ENCODE peak calls at places on chromosomes 6 and 20, in four cellular contexts. C is left lung, G is HepG2, F is WTC11. N is an unnamed sample.

GRCh38 chr6:159110013-159110412 is 59.2 kb upstream of the FNDC1 start:
- DNase-seq in G (peak; percentile 23), F (peak; percentile 63), C (no peak), N (no peak)

GRCh38 chr6:25402125-25402524 is 123.0 kb downstream of the CARMIL1 start:
- DNase-seq in F (no peak), G (no peak), C (no peak), N (no peak)

GRCh38 chr6:143958839-143959399 is 49.1 kb downstream of the PLAGL1 start:
- DNase-seq in C (no peak), G (peak; percentile 33), F (peak; percentile 72), N (no peak)

GRCh38 chr6:16767765-16768514 is 6.7 kb upstream of the ATXN1 start:
- DNase-seq in C (no peak), G (no peak), F (no peak), N (no peak)

GRCh38 chr20:24139846-24140245 is 151.3 kb upstream of the GGTLC1 start:
- DNase-seq in F (no peak), C (no peak), G (no peak), N (no peak)

GRCh38 chr6:125310994-125311649 is 9.4 kb upstream of the HDDC2 start:
- DNase-seq in F (no peak), C (no peak), G (peak; percentile 68), N (peak; percentile 45)

GRCh38 chr20:32510601-32511357 is 74.4 kb downstream of the NOL4L start:
- DNase-seq in C (no peak), G (peak; percentile 44), F (no peak), N (no peak)

GRCh38 chr6:117188627-117189201 is 76.6 kb upstream of the VGLL2 start:
- DNase-seq in C (no peak), G (no peak), F (no peak), N (no peak)

GRCh38 chr6:157962601-157963084 is 19.0 kb upstream of the SYNJ2 start:
- DNase-seq in G (no peak), F (no peak), C (no peak), N (no peak)

GRCh38 chr6:3450888-3451287 is 6.0 kb downstream of the SLC22A23 start:
- DNase-seq in C (no peak), G (no peak), F (no peak), N (no peak)

GRCh38 chr20:31581391-31581790 is 23.7 kb upstream of the ID1 start:
- DNase-seq in C (no peak), F (no peak), G (no peak), N (no peak)

GRCh38 chr6:54876871-54877270 is 30.3 kb downstream of the FAM83B start:
- DNase-seq in G (no peak), F (no peak), C (no peak), N (no peak)

GRCh38 chr6:16154904-16155303 is 26.0 kb downstream of the MYLIP start:
- DNase-seq in F (no peak), C (no peak), G (no peak), N (no peak)

GRCh38 chr6:107318100-107318736 is 141.1 kb downstream of the PDSS2 start:
- DNase-seq in C (peak; percentile 62), F (peak; percentile 61), G (peak; percentile 44), N (peak; percentile 39)

GRCh38 chr20:14401479-14402138 is 64.2 kb upstream of the FLRT3 start:
- DNase-seq in F (no peak), G (no peak), C (no peak), N (no peak)

GRCh38 chr6:158629376-158630221 is 14.9 kb downstream of the DYNLT1 start:
- DNase-seq in C (peak; percentile 32), F (peak; percentile 57), G (peak; percentile 71), N (no peak)

GRCh38 chr6:165042912-165043311 is 266.5 kb downstream of the C6orf118 start:
- DNase-seq in G (no peak), F (peak; percentile 22), C (no peak), N (no peak)

GRCh38 chr6:49713346-49713745 is at the start of gene CRISP2:
- DNase-seq in C (no peak), G (no peak), F (peak; percentile 13), N (no peak)

GRCh38 chr6:22053385-22053997 is 243.3 kb downstream of the PRL start:
- DNase-seq in G (no peak), C (no peak), F (no peak), N (no peak)

GRCh38 chr20:61416546-61416945 is 164.5 kb downstream of the CDH4 start:
- DNase-seq in F (no peak), C (no peak), G (no peak), N (no peak)

GRCh38 chr6:33963351-33963750 is 159.5 kb upstream of the MLN start:
- DNase-seq in G (no peak), F (no peak), C (peak; percentile 11), N (no peak)

GRCh38 chr6:54238407-54238806 is 69.8 kb upstream of the TINAG start:
- DNase-seq in F (no peak), C (no peak), G (no peak), N (no peak)

GRCh38 chr6:51866001-51866400 is 221.4 kb downstream of the PKHD1 start:
- DNase-seq in F (no peak), C (no peak), G (no peak), N (no peak)

GRCh38 chr6:47897233-47897632 is 115.4 kb downstream of the OPN5 start:
- DNase-seq in F (no peak), G (no peak), C (no peak), N (no peak)

GRCh38 chr6:123007885-123008284 is 11.8 kb downstream of the CLVS2 start:
- DNase-seq in G (no peak), C (no peak), F (no peak), N (no peak)

GRCh38 chr20:42074944-42075343 is 456.8 kb upstream of the CHD6 start:
- DNase-seq in C (no peak), G (no peak), F (no peak), N (no peak)

GRCh38 chr6:167409689-167410088 is 84.8 kb downstream of the TTLL2 start:
- DNase-seq in C (no peak), G (no peak), F (no peak), N (no peak)

GRCh38 chr6:70208235-70208790 is 94.6 kb downstream of the COL9A1 start:
- DNase-seq in F (no peak), G (no peak), C (no peak), N (no peak)

GRCh38 chr6:70215460-70215859 is 87.4 kb downstream of the COL9A1 start:
- DNase-seq in C (no peak), G (no peak), F (no peak), N (no peak)

DNA sequence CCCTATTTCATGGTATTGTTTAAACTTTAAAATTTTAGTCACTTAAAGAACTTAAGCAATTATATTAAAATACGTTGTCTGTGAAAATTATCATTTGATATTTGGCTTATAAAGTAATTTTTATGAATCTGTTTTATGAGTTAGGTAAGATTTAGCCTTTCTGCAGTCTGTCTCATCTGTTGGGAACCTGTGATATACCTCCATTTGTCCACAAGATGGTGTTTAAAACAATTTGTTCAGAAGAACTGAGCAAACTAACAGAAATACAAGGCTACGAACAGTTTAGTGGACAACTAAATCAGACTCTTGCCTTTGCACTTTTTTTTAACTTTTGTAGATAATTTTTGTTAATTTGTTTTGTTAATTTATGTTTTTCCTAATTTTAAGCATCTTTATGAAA is 92.4 kb downstream of the COL9A1 start:
- DNase-seq in C (no peak), G (peak; percentile 14), F (no peak), N (peak; percentile 9)
- TF ChIP-seq CTCF in C (no peak), G (peak; percentile 24), F (no peak), N (peak; percentile 23)

GRCh38 chr6:142300302-142300701 is 1.5 kb upstream of the ADGRG6 start:
- DNase-seq in F (no peak), G (no peak), C (no peak), N (no peak)

GRCh38 chr6:142300758-142301251 is 1.0 kb upstream of the ADGRG6 start:
- DNase-seq in F (no peak), C (peak; percentile 55), G (peak; percentile 52), N (no peak)

GRCh38 chr6:142303191-142303564 is 1.4 kb downstream of the ADGRG6 start:
- DNase-seq in G (peak; percentile 35), F (no peak), C (no peak), N (no peak)

GRCh38 chr6:142302427-142303190 is 802 bp downstream of the ADGRG6 start:
- DNase-seq in C (no peak), F (no peak), G (peak; percentile 55), N (no peak)

GRCh38 chr6:142301421-142302391 is at the start of gene ADGRG6:
- DNase-seq in F (peak; percentile 72), G (peak; percentile 82), C (peak; percentile 64), N (peak; percentile 43)
- TF ChIP-seq CTCF in F (no peak), G (peak; percentile 84), C (no peak), N (no peak)

GRCh38 chr6:105179244-105180065 is at the start of gene POPDC3:
- DNase-seq in F (peak; percentile 67), G (no peak), C (no peak), N (peak; percentile 51)
- TF ChIP-seq CTCF in F (no peak), G (no peak), C (no peak), N (no peak)

GRCh38 chr6:91358986-91359385 is 772.1 kb upstream of the MAP3K7 start:
- DNase-seq in F (no peak), G (no peak), C (no peak), N (no peak)
- TF ChIP-seq CTCF in F (no peak), G (no peak), C (no peak), N (no peak)

GRCh38 chr6:110953633-110954303 is 4.7 kb upstream of the GTF3C6 start:
- DNase-seq in F (no peak), C (no peak), G (no peak), N (no peak)

GRCh38 chr6:110960014-110960390 is 1.5 kb downstream of the GTF3C6 start:
- DNase-seq in C (no peak), F (no peak), G (peak; percentile 11), N (no peak)

DNA sequence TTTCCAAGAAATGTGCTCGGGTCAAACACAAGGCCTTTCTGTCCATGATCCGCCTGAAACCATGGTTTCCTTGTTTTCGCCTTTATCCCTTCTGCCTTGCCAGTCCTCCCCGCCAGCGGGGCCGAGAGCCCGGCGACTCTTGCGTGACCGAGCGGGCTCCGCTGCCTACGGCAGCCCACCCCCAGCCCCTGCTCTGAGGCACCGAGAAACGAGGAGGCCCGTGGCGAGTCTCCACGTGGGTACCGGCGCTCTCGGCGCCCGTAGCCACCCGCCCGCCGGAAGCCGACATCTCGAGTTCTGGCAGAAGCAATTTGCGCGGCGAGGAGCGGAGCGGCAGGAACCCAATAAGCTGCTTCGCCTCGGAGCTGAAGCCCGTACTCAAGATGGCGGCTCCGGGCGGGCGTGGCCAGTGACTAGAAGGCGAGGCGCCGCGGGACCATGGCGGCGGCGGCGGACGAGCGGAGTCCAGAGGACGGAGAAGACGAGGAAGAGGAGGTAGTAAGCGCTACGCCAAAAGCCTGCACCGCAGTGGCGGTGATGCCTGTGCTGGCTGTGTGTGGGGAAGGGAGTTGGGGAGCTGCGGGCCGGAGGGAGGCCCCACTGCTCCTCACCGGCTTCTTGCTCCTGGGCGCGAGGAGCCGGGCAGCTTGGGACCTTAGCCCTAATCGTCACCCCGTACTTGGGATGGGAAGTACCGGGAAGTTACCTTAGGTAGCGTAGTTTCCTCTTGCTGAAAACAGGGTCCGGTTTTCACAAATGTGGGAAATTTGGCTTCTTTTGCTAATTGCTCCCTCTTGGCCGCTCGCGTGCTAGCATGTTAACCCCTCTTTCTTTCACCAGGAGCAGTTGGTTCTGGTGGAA is at the start of gene GTF3C6:
- DNase-seq in G (peak; percentile 82), C (peak; percentile 94), F (peak; percentile 91), N (peak; percentile 89)
- TF ChIP-seq CTCF in G (peak; percentile 5), C (no peak), F (no peak), N (no peak)